ENCODE peak calls at places on chromosome X, in nine cellular contexts. W, Z, C, K, B, R, F, P and D are unnamed samples.

GRCh38 chrX:52138830-52139544 is 45.7 kb upstream of the MAGED4 start:
- DNase-seq in W (no peak), Z (no peak), C (peak; percentile 57), K (no peak), B (no peak), R (no peak), F (no peak), P (no peak), D (no peak)

GRCh38 chrX:154813801-154814200 is 8.5 kb upstream of the MPP1 start:
- DNase-seq in W (no peak), Z (no peak), C (no peak), K (no peak), B (no peak), R (no peak), F (no peak), P (no peak), D (no peak)

GRCh38 chrX:154799554-154800348 is 5.5 kb downstream of the MPP1 start:
- DNase-seq in W (no peak), Z (no peak), C (peak; percentile 75), K (peak; percentile 75), B (no peak), R (no peak), F (no peak), P (no peak), D (no peak)

GRCh38 chrX:6226646-6227444 is 1.8 kb downstream of the NLGN4X start:
- DNase-seq in W (no peak), Z (no peak), C (peak; percentile 64), K (peak; percentile 41), B (no peak), R (no peak), F (no peak), P (peak; percentile 33), D (no peak)

GRCh38 chrX:67724359-67725110 is 180.7 kb downstream of the AR start:
- DNase-seq in W (no peak), Z (no peak), C (no peak), K (no peak), B (no peak), R (no peak), F (no peak), P (no peak), D (no peak)

GRCh38 chrX:153882086-153882498 is 3.9 kb downstream of the L1CAM start:
- DNase-seq in W (no peak), Z (no peak), C (peak; percentile 59), K (no peak), B (no peak), R (no peak), F (peak; percentile 5), P (no peak), D (no peak)

GRCh38 chrX:119726900-119727555 is 31.4 kb upstream of the SOWAHD start:
- DNase-seq in W (no peak), Z (peak; percentile 30), C (no peak), K (peak; percentile 34), B (no peak), R (no peak), F (no peak), P (no peak), D (no peak)

GRCh38 chrX:15107367-15107988 is 162.4 kb downstream of the ASB9 start:
- DNase-seq in W (no peak), Z (no peak), C (no peak), K (no peak), B (no peak), R (no peak), F (no peak), P (no peak), D (no peak)

GRCh38 chrX:46626566-46626965 is 53.0 kb downstream of the CHST7 start:
- DNase-seq in W (no peak), Z (no peak), C (no peak), K (no peak), B (no peak), R (no peak), F (no peak), P (no peak), D (no peak)

GRCh38 chrX:47218920-47219815 is 687 bp downstream of the CDK16 start:
- DNase-seq in W (peak; percentile 40), Z (peak; percentile 43), C (peak; percentile 86), K (peak; percentile 56), B (peak; percentile 42), R (no peak), F (no peak), P (peak; percentile 55), D (no peak)

GRCh38 chrX:103779156-103779555 is 2.5 kb downstream of the PLP1 start:
- DNase-seq in W (no peak), Z (no peak), C (no peak), K (no peak), B (no peak), R (no peak), F (peak; percentile 29), P (peak; percentile 8), D (no peak)

GRCh38 chrX:4547218-4547836 is 833.9 kb upstream of the PRKX start:
- DNase-seq in W (no peak), Z (no peak), C (no peak), K (peak; percentile 32), B (peak; percentile 3), R (peak; percentile 5), F (peak; percentile 11), P (peak; percentile 61), D (no peak)

GRCh38 chrX:120334137-120334536 is 22.9 kb upstream of the TMEM255A start:
- DNase-seq in W (no peak), Z (no peak), C (no peak), K (no peak), B (no peak), R (no peak), F (no peak), P (no peak), D (no peak)

GRCh38 chrX:67636532-67636931 is 92.7 kb downstream of the AR start:
- DNase-seq in W (no peak), Z (no peak), C (no peak), K (no peak), B (no peak), R (no peak), F (peak; percentile 5), P (peak; percentile 28), D (no peak)

DNA sequence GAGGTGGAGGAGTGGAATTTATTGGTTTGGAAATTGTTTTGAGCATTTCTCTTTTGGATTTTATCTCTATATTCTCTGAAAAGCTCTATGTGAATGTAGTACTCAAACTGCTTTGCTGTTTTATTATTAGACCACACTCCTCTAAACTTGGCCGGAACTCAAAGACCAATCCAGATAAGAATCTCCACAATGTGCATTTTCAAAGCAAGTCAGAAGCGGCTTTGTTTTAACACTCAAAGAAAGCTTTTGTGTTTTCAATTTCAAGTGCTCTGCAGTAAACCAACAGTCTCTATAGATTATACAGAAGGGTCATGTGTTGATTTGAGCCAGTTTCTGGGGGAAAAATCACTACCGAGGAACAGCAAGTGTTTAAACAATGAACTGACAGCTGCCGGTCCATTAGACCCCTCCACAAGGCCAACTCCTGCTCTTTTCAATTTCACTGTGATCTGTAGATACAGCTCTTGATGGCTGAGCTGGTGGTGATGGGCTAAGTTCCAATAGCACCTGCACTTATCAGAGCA is 79.4 kb downstream of the FTHL17 start:
- DNase-seq in W (no peak), Z (no peak), C (no peak), K (no peak), B (no peak), R (no peak), F (peak; percentile 4), P (no peak), D (no peak)
- H3K27ac ChIP-seq in W (no peak overlapping the region), Z (no peak overlapping the region), C (no peak overlapping the region), K (no peak overlapping the region), B (no peak overlapping the region), R (no peak overlapping the region), F (no peak overlapping the region), P (no peak overlapping the region), D (no peak overlapping the region)

GRCh38 chrX:56764153-56764974 is 35.3 kb downstream of the NBDY start:
- DNase-seq in W (peak; percentile 70), Z (peak; percentile 89), C (peak; percentile 89), K (peak; percentile 78), B (peak; percentile 58), R (peak; percentile 99), F (peak; percentile 48), P (peak; percentile 60), D (no peak)
- H3K27ac ChIP-seq in W (peak overlapping the region; percentile 78), Z (no peak overlapping the region), C (peak overlapping the region; percentile 75), K (peak overlapping the region; percentile 86), B (no peak overlapping the region), R (peak overlapping the region; percentile 90), F (no peak overlapping the region), P (no peak overlapping the region), D (no peak overlapping the region)

GRCh38 chrX:39728025-39728424 is 369.7 kb downstream of the BCOR start:
- DNase-seq in W (no peak), Z (no peak), C (no peak), K (no peak), B (no peak), R (no peak), F (no peak), P (no peak), D (no peak)
- H3K27ac ChIP-seq in W (no peak overlapping the region), Z (no peak overlapping the region), C (no peak overlapping the region), K (no peak overlapping the region), B (no peak overlapping the region), R (no peak overlapping the region), F (no peak overlapping the region), P (no peak overlapping the region), D (no peak overlapping the region)

DNA sequence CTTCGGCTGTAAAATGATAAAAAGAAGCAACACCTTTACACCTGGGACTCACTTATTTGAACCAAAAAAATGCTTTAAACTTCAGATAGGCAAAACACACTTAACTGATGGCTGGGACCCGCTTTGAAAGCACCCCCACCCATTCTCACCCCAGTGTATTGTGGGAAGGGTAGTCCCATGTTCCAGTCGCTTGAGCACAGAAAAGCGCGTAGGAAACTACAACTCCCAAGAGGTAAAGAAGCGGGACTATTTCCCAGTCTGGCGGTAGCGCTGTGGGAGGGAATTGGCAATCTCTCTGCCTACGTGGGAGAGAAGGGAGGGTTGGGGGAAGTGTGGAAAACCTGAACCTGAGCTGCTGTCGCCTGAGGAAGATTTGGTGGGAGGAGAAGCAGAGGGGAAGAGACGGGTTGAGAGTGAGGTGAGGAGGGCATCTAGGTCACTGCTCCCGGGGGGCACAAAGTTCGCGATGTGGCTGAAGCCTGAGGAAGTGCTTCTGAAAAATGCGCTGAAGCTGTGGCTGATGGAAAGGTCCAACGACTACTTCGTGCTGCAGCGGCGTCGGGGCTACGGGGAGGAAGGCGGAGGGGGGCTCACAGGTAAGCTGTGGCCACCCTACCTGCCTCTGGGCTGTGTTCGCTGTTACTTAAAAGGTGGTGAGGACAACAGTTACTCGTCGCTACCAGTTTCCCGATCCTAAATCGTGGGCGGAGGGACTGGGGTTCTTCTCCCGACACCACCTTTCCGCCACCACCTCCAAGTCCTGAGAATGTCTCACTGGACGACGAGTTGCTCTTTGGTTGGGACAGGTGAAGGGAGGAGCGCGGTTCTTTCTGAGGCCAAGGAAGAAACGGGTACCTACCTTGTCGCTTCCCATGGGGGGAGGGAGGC is at the start of gene TBC1D8B:
- DNase-seq in W (peak; percentile 0), Z (no peak), C (peak; percentile 66), K (no peak), B (peak; percentile 85), R (peak; percentile 50), F (peak; percentile 89), P (peak; percentile 82), D (peak; percentile 55)
- H3K27ac ChIP-seq in W (no peak within 1 kb of the TSS), Z (no peak within 1 kb of the TSS), C (peak within 1 kb of the TSS; percentile 89), K (no peak within 1 kb of the TSS), B (no peak within 1 kb of the TSS), R (no peak within 1 kb of the TSS), F (peak within 1 kb of the TSS; percentile 44), P (no peak within 1 kb of the TSS), D (peak within 1 kb of the TSS; percentile 42)